ENCODE peak calls at places on chromosomes 6 and 20, in nine cellular contexts. C is pancreas; S is nephron progenitor cell; I is hepatocyte; L is left cardiac atrium; R is stimulated activated CD4-positive, alpha-beta T cell treated with anti-CD3 and anti-CD28 coated beads, Interleukin-1b, Interleukin-23, amount 100 ng/mL, for 48 hours; X is NCI-H460; B is NCI-H187 treated with DMSO at 0.1 percent for 48 hours; Z is HCEC 1CT. Y is an unnamed sample.

GRCh38 chr6:44800171-44800671 is 412.7 kb downstream of the CDC5L start:
- DNase-seq in L (peak; percentile 21), S (no peak), R (no peak), B (no peak), I (peak; percentile 80), X (no peak), C (peak; percentile 39), Z (no peak), Y (no peak)

GRCh38 chr20:21189761-21190523 is 64.1 kb downstream of the KIZ start:
- DNase-seq in B (no peak), C (no peak), R (no peak), X (no peak), S (peak; percentile 8), L (no peak), Z (no peak), I (no peak), Y (peak; percentile 95)

GRCh38 chr6:6131492-6132109 is 124.9 kb upstream of the NRN1 start:
- DNase-seq in S (peak; percentile 10), X (no peak), I (peak; percentile 29), Z (no peak), B (no peak), R (no peak), L (no peak), C (no peak), Y (peak; percentile 14)

GRCh38 chr6:163554663-163555062 is 140.1 kb downstream of the QKI start:
- DNase-seq in S (peak; percentile 20), L (peak; percentile 35), C (peak; percentile 30), I (peak; percentile 32), B (no peak), Z (peak; percentile 56), X (peak; percentile 42), R (peak; percentile 55), Y (no peak)

GRCh38 chr6:75849329-75850025 is 100.4 kb downstream of the MYO6 start:
- DNase-seq in X (no peak), R (no peak), Z (no peak), I (peak; percentile 17), L (no peak), B (no peak), C (peak; percentile 77), S (no peak), Y (no peak)

GRCh38 chr6:143283887-143284640 is 166.4 kb downstream of the ADAT2 start:
- DNase-seq in L (no peak), B (no peak), X (no peak), I (no peak), Z (no peak), C (no peak), S (no peak), R (no peak), Y (no peak)

GRCh38 chr20:16187956-16188616 is 385.2 kb downstream of the KIF16B start:
- DNase-seq in L (no peak), R (no peak), Z (no peak), S (no peak), B (no peak), C (no peak), I (no peak), X (no peak), Y (no peak)

GRCh38 chr20:62219992-62220665 is at the start of gene HRH3:
- DNase-seq in I (peak; percentile 82), S (peak; percentile 88), C (no peak), B (no peak), R (no peak), X (peak; percentile 35), Z (no peak), L (no peak), Y (no peak)

GRCh38 chr20:44784688-44785087 is 25.7 kb downstream of the RIMS4 start:
- DNase-seq in Z (no peak), I (no peak), X (no peak), B (no peak), S (no peak), L (no peak), R (no peak), C (no peak), Y (no peak)

GRCh38 chr6:149449831-149450678 is 34.8 kb downstream of the ZC3H12D start:
- DNase-seq in I (no peak), X (no peak), B (no peak), R (no peak), S (no peak), L (no peak), Z (no peak), C (no peak), Y (no peak)

Y was measured in NCI-H1930.